ENCODE peak calls at places on chromosomes 11 and 22, in nine cellular contexts. L is lower leg skin, I is ovary, U is uterus, M is IMR-90, Y is transverse colon, J is NB4, W is right lobe of liver, S is A549. B is an unnamed sample.

GRCh38 chr22:19816372-19817119 is 38.1 kb downstream of the GNB1L start:
- DNase-seq in I (no peak), Y (no peak), L (peak), U (no peak), M (no peak), J (no peak), S (no peak), W (no peak), B (peak)

GRCh38 chr22:43876866-43877509 is 14.7 kb upstream of the SULT4A1 start:
- DNase-seq in S (no peak), J (no peak), Y (no peak), M (no peak), I (no peak), U (no peak), W (no peak), L (peak), B (no peak)

GRCh38 chr11:64887757-64888405 is 9.5 kb upstream of the EHD1 start:
- DNase-seq in Y (peak), L (peak), U (peak), J (peak), M (no peak), W (peak), S (peak), I (peak), B (peak)

GRCh38 chr11:13884159-13884799 is 78.2 kb upstream of the SPON1 start:
- DNase-seq in U (no peak), Y (no peak), J (no peak), W (no peak), S (no peak), M (no peak), I (no peak), L (no peak), B (no peak)

GRCh38 chr22:42905702-42906183 is 48.7 kb upstream of the ARFGAP3 start:
- DNase-seq in I (peak), Y (peak), U (peak), W (peak), S (no peak), J (no peak), L (no peak), M (no peak), B (peak)

GRCh38 chr11:19869946-19870589 is 157.4 kb downstream of the NAV2 start:
- DNase-seq in M (no peak), J (no peak), U (no peak), W (no peak), L (no peak), I (no peak), Y (no peak), S (no peak), B (no peak)

GRCh38 chr22:37163618-37164534 is 14.2 kb upstream of the IL2RB start:
- DNase-seq in W (no peak), Y (no peak), U (no peak), L (no peak), M (no peak), S (no peak), J (peak), I (no peak), B (no peak)

GRCh38 chr11:96664108-96664507 is 274.3 kb downstream of the JRKL start:
- DNase-seq in M (no peak), Y (no peak), I (no peak), W (no peak), U (no peak), S (no peak), J (no peak), L (no peak), B (peak)

GRCh38 chr11:69657911-69658605 is 17.1 kb downstream of the LTO1 start:
- DNase-seq in I (no peak), M (peak), Y (no peak), J (no peak), U (no peak), L (peak), S (no peak), W (peak), B (no peak)

GRCh38 chr22:37982938-37983859 is 1.2 kb downstream of the SOX10 start:
- DNase-seq in I (no peak), M (no peak), Y (no peak), J (no peak), S (no peak), L (no peak), W (no peak), U (no peak), B (no peak)

GRCh38 chr11:128289048-128289447 is 298.3 kb downstream of the ETS1 start:
- DNase-seq in M (no peak), W (no peak), I (no peak), L (no peak), J (no peak), S (no peak), Y (no peak), U (no peak), B (no peak)

GRCh38 chr11:97934572-97935208 is 1086.1 kb upstream of the CNTN5 start:
- DNase-seq in W (no peak), Y (no peak), U (no peak), I (no peak), S (no peak), L (no peak), J (no peak), M (no peak), B (no peak)

GRCh38 chr22:30474683-30475424 is 3.0 kb upstream of the SEC14L3 start:
- DNase-seq in M (no peak), S (no peak), L (no peak), U (no peak), I (no peak), Y (no peak), J (no peak), W (no peak), B (no peak)

GRCh38 chr11:59865031-59865430 is 1.3 kb downstream of the TCN1 start:
- DNase-seq in W (no peak), S (no peak), I (no peak), Y (no peak), L (no peak), U (no peak), J (no peak), M (no peak), B (no peak)

GRCh38 chr22:44881624-44882023 is 128.2 kb downstream of the PHF21B start:
- DNase-seq in W (peak), J (no peak), U (no peak), S (no peak), Y (no peak), I (no peak), M (no peak), L (peak), B (no peak)

GRCh38 chr11:66291706-66292542 is at the start of gene TMEM151A:
- DNase-seq in Y (no peak), M (no peak), W (no peak), I (peak), S (no peak), U (no peak), L (no peak), J (no peak), B (no peak)

GRCh38 chr11:66290332-66290629 is 1.3 kb upstream of the YIF1A start:
- DNase-seq in Y (no peak), J (no peak), I (peak), M (no peak), W (no peak), U (no peak), S (no peak), L (no peak), B (no peak)

GRCh38 chr11:66289548-66290331 is 797 bp upstream of the YIF1A start:
- DNase-seq in S (no peak), L (peak), W (no peak), M (no peak), Y (peak), I (peak), J (peak), U (no peak), B (peak)

GRCh38 chr11:66292543-66293332 is 1.0 kb downstream of the TMEM151A start:
- DNase-seq in L (no peak), J (no peak), Y (no peak), U (no peak), I (peak), M (no peak), S (no peak), W (no peak), B (no peak)

GRCh38 chr11:66291303-66291705 is 390 bp upstream of the TMEM151A start:
- DNase-seq in Y (no peak), M (no peak), I (peak), S (no peak), J (no peak), L (no peak), U (no peak), W (no peak), B (peak)
- TF ChIP-seq POLR2A in Y (no peak), M (no peak), I (no peak), S (no peak), J (no peak), L (no peak), U (no peak), W (no peak), B (no peak)

GRCh38 chr11:83012168-83013067 is 59.3 kb downstream of the RAB30 start:
- DNase-seq in S (no peak), L (no peak), J (no peak), W (no peak), M (no peak), Y (no peak), U (no peak), I (no peak), B (no peak)
- H3K4me3 ChIP-seq in S (no peak), L (no peak), J (no peak), W (no peak), M (no peak), Y (no peak), U (no peak), I (no peak), B (no peak)

GRCh38 chr11:3009481-3009880 is 17.4 kb upstream of the NAP1L4 start:
- DNase-seq in W (no peak), U (no peak), I (no peak), Y (no peak), M (no peak), J (no peak), S (no peak), L (no peak), B (no peak)

GRCh38 chr11:3008746-3009336 is 16.7 kb upstream of the NAP1L4 start:
- DNase-seq in I (no peak), L (no peak), J (no peak), W (no peak), U (no peak), Y (no peak), M (no peak), S (no peak), B (no peak)

GRCh38 chr11:3010521-3011275 is 18.6 kb upstream of the NAP1L4 start:
- DNase-seq in I (no peak), W (no peak), S (no peak), U (no peak), Y (no peak), L (no peak), J (peak), M (no peak), B (no peak)

GRCh38 chr11:3011891-3012885 is 20.1 kb upstream of the NAP1L4 start:
- DNase-seq in U (no peak), W (no peak), M (no peak), L (no peak), I (no peak), J (no peak), Y (no peak), S (no peak), B (no peak)

GRCh38 chr11:3010004-3010403 is 17.9 kb upstream of the NAP1L4 start:
- DNase-seq in Y (no peak), L (no peak), S (no peak), M (no peak), J (no peak), I (no peak), W (no peak), U (no peak), B (no peak)
- TF ChIP-seq POLR2A in Y (no peak), L (no peak), S (no peak), M (no peak), J (no peak), I (no peak), W (no peak), U (no peak), B (no peak)

DNA sequence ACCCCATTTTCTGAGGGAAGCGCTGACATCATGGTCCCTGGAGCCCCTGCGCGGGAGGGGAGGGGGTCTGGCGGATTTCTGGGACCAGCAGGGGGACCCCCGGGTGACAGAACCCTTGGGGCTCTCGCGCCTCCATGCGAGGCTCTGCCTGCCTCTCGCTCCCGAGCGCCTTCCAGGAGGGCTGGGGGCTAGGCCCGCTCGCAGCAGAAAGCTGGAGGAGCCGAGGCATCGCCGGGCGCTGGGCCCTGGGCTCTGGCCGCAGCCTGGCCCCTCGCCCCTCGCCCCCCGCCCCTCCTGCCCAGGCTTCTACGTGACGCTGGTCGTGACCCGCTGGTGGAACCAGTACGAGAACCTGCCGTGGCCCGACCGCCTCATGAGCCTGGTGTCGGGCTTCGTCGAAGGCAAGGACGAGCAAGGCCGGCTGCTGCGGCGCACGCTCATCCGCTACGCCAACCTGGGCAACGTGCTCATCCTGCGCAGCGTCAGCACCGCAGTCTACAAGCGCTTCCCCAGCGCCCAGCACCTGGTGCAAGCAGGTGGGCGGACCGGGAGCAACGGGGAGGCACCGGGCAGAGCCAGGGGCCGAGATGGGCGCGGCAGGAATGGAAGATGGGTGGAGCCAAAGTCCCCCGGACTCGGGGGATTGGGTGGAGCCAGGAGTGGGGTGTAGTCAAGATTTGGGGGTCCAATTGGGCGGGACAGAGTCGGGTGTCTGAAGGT is 5.4 kb downstream of the BEST1 start:
- DNase-seq in M (no peak), I (peak), Y (peak), W (no peak), U (peak), J (no peak), S (no peak), L (peak), B (peak)
- H3K4me3 ChIP-seq in M (peak), I (peak), Y (peak), W (peak), U (peak), J (no peak), S (no peak), L (no peak), B (no peak)

GRCh38 chr11:119057000-119057769 is at the start of gene HYOU1:
- DNase-seq in Y (peak), I (peak), L (peak), M (peak), U (peak), J (peak), W (peak), S (peak), B (peak)
- TF ChIP-seq POLR2A in Y (peak), I (peak), L (no peak), M (peak), U (peak), J (no peak), W (peak), S (peak), B (peak)

DNA sequence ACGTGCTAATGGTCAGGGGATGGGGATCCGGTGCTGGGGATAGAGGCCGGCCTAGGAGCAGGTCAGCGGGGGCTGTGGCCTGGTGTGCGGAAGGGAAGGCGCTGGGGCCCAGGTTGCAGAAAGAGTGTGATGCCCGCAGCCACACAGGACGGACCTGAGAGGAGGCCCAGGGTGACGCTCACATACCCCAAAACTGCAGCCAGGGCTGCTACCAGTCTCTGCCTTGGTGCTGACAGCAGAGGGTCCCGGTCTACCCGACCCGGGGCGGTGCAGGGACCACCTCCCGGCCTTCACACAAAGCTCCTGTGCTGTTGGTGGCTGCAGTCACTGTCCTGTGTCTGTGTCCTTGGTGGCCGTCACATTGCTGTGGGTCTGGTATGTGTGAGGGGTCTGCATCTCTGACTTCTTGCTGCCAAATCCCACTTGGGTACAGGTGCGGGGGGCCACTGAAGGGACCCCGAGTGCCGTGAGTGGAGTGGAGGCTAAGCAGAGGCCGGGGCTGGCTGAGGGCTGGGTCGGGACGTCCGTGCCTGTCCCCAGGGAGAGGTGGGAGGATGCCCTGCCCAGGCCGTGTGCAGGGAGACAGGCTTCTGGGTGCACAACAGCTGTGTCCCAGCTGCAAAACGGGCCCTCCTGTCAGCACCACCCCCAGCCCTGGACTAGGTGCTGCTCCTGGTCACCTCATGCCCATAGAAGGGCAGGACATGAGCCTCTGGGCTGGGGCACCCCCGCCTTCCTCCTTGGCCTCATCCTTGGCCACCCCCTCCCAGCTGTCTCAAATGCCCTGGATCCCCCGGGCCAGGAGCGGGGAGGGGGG is 1.5 kb downstream of the LSP1 start:
- DNase-seq in Y (no peak), M (no peak), I (no peak), U (no peak), L (no peak), S (no peak), J (peak), W (no peak), B (no peak)
- H3K4me3 ChIP-seq in Y (no peak), M (no peak), I (no peak), U (no peak), L (no peak), S (no peak), J (no peak), W (no peak), B (no peak)

DNA sequence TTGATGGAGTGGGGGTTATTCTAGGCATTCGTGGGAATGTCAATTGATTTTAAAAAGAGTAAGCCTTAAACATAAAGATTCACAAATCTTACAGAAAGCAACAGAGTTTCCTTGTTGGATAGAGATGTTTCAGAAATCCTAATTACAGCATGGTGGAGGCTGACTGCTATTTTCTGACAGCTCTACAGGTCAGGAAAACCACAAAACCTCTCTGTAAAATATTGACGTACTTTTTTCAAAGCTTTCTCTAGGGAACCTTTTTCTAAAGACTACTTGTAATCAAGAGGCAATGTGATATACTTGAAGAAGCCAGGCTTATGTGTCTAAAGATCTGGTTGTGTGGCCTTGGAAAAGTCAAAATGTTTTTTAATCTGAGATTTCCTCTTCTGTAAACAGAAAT is 9.1 kb upstream of the OR8B8 start:
- DNase-seq in J (no peak), S (no peak), M (no peak), I (no peak), L (no peak), W (no peak), Y (no peak), U (no peak), B (no peak)
- TF ChIP-seq POLR2A in J (no peak), S (no peak), M (no peak), I (no peak), L (no peak), W (no peak), Y (no peak), U (no peak), B (no peak)

DNA sequence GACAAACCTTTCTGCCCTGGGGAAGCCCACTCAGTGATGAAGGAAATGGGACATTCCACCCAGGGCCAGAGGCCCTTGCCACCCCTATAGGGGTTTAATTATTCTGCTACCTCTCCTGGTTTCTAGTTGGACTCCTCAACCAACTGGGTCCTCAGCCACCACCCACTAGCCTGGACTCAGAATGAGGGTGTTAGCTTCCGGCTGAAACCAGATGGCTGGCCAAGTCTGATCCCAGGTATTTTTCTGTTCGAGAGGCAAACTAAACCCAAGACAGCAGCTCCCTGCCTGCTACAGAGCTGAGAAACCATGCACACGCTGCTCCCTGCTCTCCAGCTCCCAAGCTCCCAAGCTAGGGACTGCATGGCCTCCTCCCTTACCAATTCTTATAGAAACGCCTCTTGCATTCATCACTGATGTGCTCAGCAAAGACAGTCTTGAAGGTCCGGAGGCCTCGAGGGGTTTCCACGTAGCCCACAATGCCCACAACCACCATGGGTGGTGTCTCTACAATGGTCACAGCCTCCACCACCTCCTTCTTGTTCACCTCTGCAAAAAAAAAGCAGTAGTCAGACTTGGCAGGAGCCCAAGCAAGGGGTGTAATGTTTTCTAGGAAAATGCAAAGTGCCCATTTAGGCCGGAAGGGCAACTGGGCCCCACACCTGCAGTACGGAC is 2.2 kb downstream of the RPL3 start:
- DNase-seq in S (no peak), W (no peak), Y (peak), J (peak), M (no peak), U (no peak), I (peak), L (no peak), B (no peak)
- H3K4me3 ChIP-seq in S (peak), W (peak), Y (no peak), J (peak), M (peak), U (no peak), I (no peak), L (no peak), B (no peak)